ENCODE peak calls at places on chromosomes 16 and 17, in five cellular contexts. O, T, J, Y and S are unnamed samples.

GRCh38 chr16:19284207-19284606 is 1.3 kb upstream of the CLEC19A start:
- DNase-seq in O (no peak), T (peak), J (peak), Y (no peak), S (no peak)

GRCh38 chr16:14354561-14355351 is 275.3 kb downstream of the PARN start:
- DNase-seq in O (no peak), T (peak), J (peak), Y (no peak), S (no peak)

GRCh38 chr16:31476305-31477219 is 4.6 kb downstream of the TGFB1I1 start:
- DNase-seq in O (no peak), T (no peak), J (peak), Y (peak), S (peak)

GRCh38 chr16:1494129-1494640 is 1.0 kb downstream of the TELO2 start:
- DNase-seq in O (no peak), T (peak), J (no peak), Y (peak), S (no peak)

GRCh38 chr16:25411376-25412081 is 153.9 kb upstream of the ZKSCAN2 start:
- DNase-seq in O (no peak), T (no peak), J (no peak), Y (no peak), S (no peak)

GRCh38 chr17:77498056-77498785 is 357.5 kb downstream of the SEC14L1 start:
- DNase-seq in O (no peak), T (no peak), J (no peak), Y (peak), S (no peak)

GRCh38 chr16:68490829-68491575 is 42.7 kb upstream of the SMPD3 start:
- DNase-seq in O (peak), T (peak), J (no peak), Y (no peak), S (peak)

GRCh38 chr17:77887464-77888241 is 70.8 kb upstream of the TNRC6C start:
- DNase-seq in O (no peak), T (peak), J (peak), Y (no peak), S (no peak)

GRCh38 chr17:34226011-34226410 is 29.1 kb upstream of the CCL2 start:
- DNase-seq in O (no peak), T (peak), J (no peak), Y (no peak), S (no peak)

GRCh38 chr17:1783834-1784611 is 22.2 kb downstream of the SERPINF1 start:
- DNase-seq in O (no peak), T (peak), J (no peak), Y (peak), S (no peak)

GRCh38 chr16:4272114-4272954 is 489 bp downstream of the TFAP4 start:
- DNase-seq in O (no peak), T (peak), J (peak), Y (peak), S (no peak)

GRCh38 chr16:2458887-2459646 is 842 bp upstream of the TEDC2 start:
- DNase-seq in O (no peak), T (no peak), J (no peak), Y (no peak), S (no peak)